ENCODE peak calls at places on chromosome 4, in four cellular contexts. D is COR-L47; C is stimulated activated CD4-positive, alpha-beta T cell treated with anti-CD3 and anti-CD28 coated beads, Interleukin-1b, Interleukin-23, amount 100 ng/mL, for 24 hours; Y is LHCN-M2. B is an unnamed sample.

GRCh38 chr4:2066571-2067445 is 7.7 kb downstream of the NAT8L start:
- DNase-seq in D (no peak), C (no peak), Y (no peak), B (no peak)

GRCh38 chr4:113821851-113822250 is 60.3 kb upstream of the CAMK2D start:
- DNase-seq in D (no peak), Y (peak; percentile 35), C (no peak), B (no peak)

GRCh38 chr4:136742330-136742729 is 790.0 kb downstream of the PCDH18 start:
- DNase-seq in Y (peak; percentile 37), C (no peak), D (no peak), B (no peak)

GRCh38 chr4:75248770-75249467 is 265.3 kb downstream of the RCHY1 start:
- DNase-seq in Y (peak; percentile 24), D (no peak), C (no peak), B (no peak)

GRCh38 chr4:48370260-48371134 is 29.2 kb downstream of the SLAIN2 start:
- DNase-seq in Y (no peak), D (peak; percentile 2), C (no peak), B (no peak)

GRCh38 chr4:85825937-85826678 is 351.2 kb downstream of the ARHGAP24 start:
- DNase-seq in C (no peak), Y (peak; percentile 94), D (peak; percentile 35), B (no peak)

GRCh38 chr4:53431052-53431451 is 53.6 kb downstream of the FIP1L1 start:
- DNase-seq in C (no peak), D (no peak), Y (peak; percentile 72), B (no peak)

GRCh38 chr4:174260099-174260498 is 23.4 kb downstream of the FBXO8 start:
- DNase-seq in C (no peak), Y (no peak), D (no peak), B (no peak)

GRCh38 chr4:141132689-141133145 is 552 bp downstream of the RNF150 start:
- DNase-seq in C (no peak), D (no peak), Y (peak; percentile 17), B (peak; percentile 54)

GRCh38 chr4:39559641-39560040 is 32.4 kb upstream of the UGDH start:
- DNase-seq in C (no peak), Y (no peak), D (no peak), B (no peak)

GRCh38 chr4:95545526-95545925 is 3.2 kb downstream of the UNC5C start:
- DNase-seq in Y (no peak), C (no peak), D (no peak), B (no peak)

GRCh38 chr4:170651786-170652185 is 562.0 kb upstream of the AADAT start:
- DNase-seq in Y (no peak), D (no peak), C (no peak), B (no peak)

GRCh38 chr4:171130126-171130801 is 682.9 kb upstream of the GALNTL6 start:
- DNase-seq in C (no peak), Y (no peak), D (no peak), B (no peak)

GRCh38 chr4:32775049-32775448 is 2054.9 kb downstream of the PCDH7 start:
- DNase-seq in Y (no peak), D (peak; percentile 14), C (no peak), B (no peak)

GRCh38 chr4:150948069-150948468 is 67.0 kb downstream of the LRBA start:
- DNase-seq in D (no peak), Y (no peak), C (no peak), B (no peak)

GRCh38 chr4:158376441-158376840 is 145.2 kb upstream of the RXFP1 start:
- DNase-seq in D (no peak), C (no peak), Y (no peak), B (no peak)

GRCh38 chr4:56821394-56822263 is at the start of gene SPINK2:
- DNase-seq in C (peak; percentile 36), Y (no peak), D (peak; percentile 57), B (no peak)

GRCh38 chr4:98996056-98996941 is 778 bp downstream of the METAP1 start:
- DNase-seq in D (peak; percentile 53), C (no peak), Y (peak; percentile 33), B (no peak)

GRCh38 chr4:165656829-165657467 is 216.1 kb upstream of the TLL1 start:
- DNase-seq in D (no peak), Y (no peak), C (no peak), B (no peak)

GRCh38 chr4:38930199-38930598 is 62.6 kb downstream of the FAM114A1 start:
- DNase-seq in D (no peak), Y (no peak), C (no peak), B (no peak)

GRCh38 chr4:26484032-26484515 is 6.2 kb downstream of the CCKAR start:
- DNase-seq in Y (no peak), D (no peak), C (no peak), B (peak; percentile 76)

GRCh38 chr4:146550161-146550560 is 28.4 kb upstream of the SLC10A7 start:
- DNase-seq in C (no peak), D (no peak), Y (no peak), B (no peak)

GRCh38 chr4:16733509-16733908 is 164.9 kb downstream of the LDB2 start:
- DNase-seq in D (no peak), C (no peak), Y (no peak), B (peak; percentile 18)

GRCh38 chr4:26322349-26322748 is 1.5 kb downstream of the RBPJ start:
- DNase-seq in D (no peak), Y (no peak), C (no peak), B (no peak)

GRCh38 chr4:5747746-5748365 is 36.9 kb downstream of the EVC start:
- DNase-seq in Y (peak; percentile 98), C (no peak), D (no peak), B (peak; percentile 48)

GRCh38 chr4:110900206-110900769 is 277.4 kb upstream of the PITX2 start:
- DNase-seq in Y (peak; percentile 42), D (no peak), C (no peak), B (no peak)

GRCh38 chr4:171880136-171880535 is 66.9 kb downstream of the GALNTL6 start:
- DNase-seq in D (no peak), C (no peak), Y (peak; percentile 90), B (no peak)

GRCh38 chr4:185735887-185736286 is 76.1 kb downstream of the SORBS2 start:
- DNase-seq in C (no peak), D (no peak), Y (no peak), B (no peak)

B was measured in uterus.